ENCODE peak calls at places on chromosome 15, in six cellular contexts. L is HFFc6, O is astrocyte of the spinal cord, D is BJ, R is uterus, G is breast epithelium. U is an unnamed sample.

GRCh38 chr15:87211547-87211946 is 1045.0 kb downstream of the NTRK3 start:
- DNase-seq in G (no peak), D (no peak), R (no peak), O (no peak), L (no peak), U (no peak)

GRCh38 chr15:99014803-99015676 is 7.4 kb upstream of the PGPEP1L start:
- DNase-seq in D (peak; percentile 11), G (peak; percentile 65), L (peak; percentile 51), O (peak; percentile 66), R (peak; percentile 65), U (peak; percentile 90)

GRCh38 chr15:101481381-101481705 is 8.2 kb downstream of the PCSK6 start:
- DNase-seq in O (no peak), L (no peak), R (no peak), G (no peak), D (no peak), U (no peak)

GRCh38 chr15:101054116-101054515 is 135.0 kb downstream of the LRRK1 start:
- DNase-seq in O (no peak), L (no peak), G (no peak), R (no peak), D (no peak), U (no peak)

GRCh38 chr15:45268135-45268534 is 16.1 kb downstream of the SLC28A2 start:
- DNase-seq in R (no peak), D (no peak), G (no peak), O (no peak), L (no peak), U (no peak)

GRCh38 chr15:90142216-90143175 is 40.2 kb upstream of the IDH2 start:
- DNase-seq in O (no peak), D (no peak), R (no peak), G (no peak), L (no peak), U (no peak)

GRCh38 chr15:45429974-45430792 is 51.8 kb upstream of the GATM start:
- DNase-seq in O (peak; percentile 60), D (no peak), G (no peak), L (no peak), R (peak; percentile 54), U (peak; percentile 95)

GRCh38 chr15:100596792-100597191 is 5.2 kb downstream of the LINS1 start:
- DNase-seq in G (peak; percentile 76), R (peak; percentile 28), O (peak; percentile 36), L (no peak), D (no peak), U (no peak)

GRCh38 chr15:37616215-37616614 is 318.2 kb upstream of the TMCO5A start:
- DNase-seq in R (no peak), O (no peak), G (no peak), D (no peak), L (no peak), U (no peak)

GRCh38 chr15:37618368-37618767 is 316.1 kb upstream of the TMCO5A start:
- DNase-seq in L (peak; percentile 25), R (no peak), G (no peak), D (no peak), O (no peak), U (no peak)
- TF ChIP-seq CTCF in L (no peak), R (no peak), G (no peak), D (no peak), O (no peak), U (no peak)

GRCh38 chr15:85763157-85763556 is 31.6 kb downstream of the KLHL25 start:
- DNase-seq in D (no peak), O (no peak), R (no peak), G (no peak), L (no peak), U (no peak)
- TF ChIP-seq CTCF in D (no peak), O (no peak), R (no peak), G (no peak), L (no peak), U (no peak)

GRCh38 chr15:42593143-42593542 is 17.7 kb downstream of the STARD9 start:
- DNase-seq in O (no peak), G (no peak), D (no peak), L (no peak), R (peak; percentile 55), U (peak; percentile 61)

GRCh38 chr15:42595641-42596240 is 20.3 kb downstream of the STARD9 start:
- DNase-seq in O (no peak), G (no peak), D (no peak), R (no peak), L (no peak), U (no peak)

GRCh38 chr15:42590619-42591237 is 15.3 kb downstream of the STARD9 start:
- DNase-seq in D (no peak), O (no peak), G (no peak), L (no peak), R (no peak), U (no peak)

DNA sequence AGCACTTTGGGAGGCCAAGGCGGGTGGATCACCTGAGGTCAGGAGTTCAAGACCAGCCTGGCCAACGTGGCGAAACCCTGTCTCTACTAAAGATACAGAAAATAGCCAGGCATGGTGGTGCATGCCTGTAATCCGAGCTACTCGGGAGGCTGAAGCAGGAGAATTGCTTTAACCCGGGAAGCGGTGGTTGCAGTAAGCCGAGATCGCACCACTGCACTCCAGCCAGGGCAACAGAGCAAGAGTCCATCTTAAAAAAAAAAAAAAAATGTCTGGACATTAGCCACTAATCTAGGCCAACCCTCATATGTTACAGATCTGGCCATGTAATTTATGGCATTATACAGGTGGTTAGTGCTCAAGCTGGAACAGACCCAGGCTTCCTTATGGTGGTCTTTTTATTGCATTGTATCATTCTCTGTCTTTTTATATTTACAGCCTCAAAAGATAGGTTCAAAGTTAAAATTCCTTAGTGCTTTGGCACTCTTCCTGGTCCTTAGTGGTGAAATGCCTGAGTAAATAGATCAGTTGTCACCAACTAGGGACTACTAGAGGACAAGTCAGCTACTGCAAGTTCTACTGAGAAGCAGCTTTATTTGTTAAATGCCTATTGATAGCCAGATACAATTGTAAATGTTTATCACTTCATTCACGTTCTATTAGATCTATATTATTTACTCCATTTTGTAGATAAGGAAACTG is 16.0 kb downstream of the STARD9 start:
- DNase-seq in L (peak; percentile 67), D (no peak), R (no peak), G (no peak), O (peak; percentile 67), U (no peak)
- TF ChIP-seq CTCF in L (peak; percentile 69), D (peak; percentile 40), R (no peak), G (peak; percentile 16), O (peak; percentile 31), U (no peak)

DNA sequence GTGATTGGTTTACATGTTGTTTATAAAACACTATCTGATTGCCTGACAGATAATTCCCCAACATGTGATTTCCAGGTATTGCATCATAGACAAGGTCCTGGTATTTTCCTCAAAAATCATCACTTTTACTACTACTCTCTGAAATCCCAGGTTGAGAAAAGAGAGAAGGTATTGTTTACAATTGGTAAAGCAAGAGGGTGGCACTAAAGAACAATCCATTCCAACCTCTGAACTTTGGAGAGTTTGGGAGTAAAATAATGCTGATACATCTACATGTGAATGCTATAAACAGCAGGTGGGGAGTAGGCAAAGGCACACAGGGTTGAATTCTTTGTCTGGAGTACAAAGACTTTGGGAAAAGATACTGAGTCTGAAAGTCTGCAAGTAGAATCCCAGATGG is 134.2 kb downstream of the WDR72 start:
- DNase-seq in R (no peak), L (no peak), O (no peak), G (no peak), D (no peak), U (no peak)
- TF ChIP-seq CTCF in R (no peak), L (no peak), O (no peak), G (no peak), D (no peak), U (no peak)

DNA sequence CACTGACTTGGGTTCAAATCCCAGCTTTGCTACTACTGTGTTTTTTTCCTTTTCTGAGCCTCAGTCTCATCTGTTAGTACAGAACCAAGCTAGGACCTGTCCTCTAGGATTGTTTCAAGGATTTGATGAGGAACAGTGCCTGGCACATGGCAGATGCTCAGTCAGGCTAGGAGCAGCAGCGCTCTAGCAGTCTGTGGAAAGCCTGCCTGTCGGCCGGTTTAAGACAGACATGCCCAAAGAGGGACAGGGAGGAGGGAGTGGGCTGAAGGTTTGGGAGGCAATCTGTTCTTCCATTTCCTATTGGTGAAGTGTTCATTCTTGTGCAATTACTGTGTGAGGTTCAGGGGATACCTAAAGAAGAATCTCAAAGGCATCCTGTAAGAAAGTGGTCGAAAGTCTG is 35.1 kb upstream of the RGMA start:
- DNase-seq in O (no peak), G (no peak), L (no peak), R (no peak), D (no peak), U (no peak)
- TF ChIP-seq CTCF in O (no peak), G (no peak), L (no peak), R (no peak), D (no peak), U (no peak)

GRCh38 chr15:38564557-38565286 is at the start of gene RASGRP1:
- DNase-seq in G (peak; percentile 21), R (peak; percentile 41), D (no peak), L (peak; percentile 10), O (peak; percentile 41), U (peak; percentile 90)
- TF ChIP-seq CTCF in G (no peak), R (no peak), D (peak; percentile 38), L (no peak), O (peak; percentile 20), U (no peak)

DNA sequence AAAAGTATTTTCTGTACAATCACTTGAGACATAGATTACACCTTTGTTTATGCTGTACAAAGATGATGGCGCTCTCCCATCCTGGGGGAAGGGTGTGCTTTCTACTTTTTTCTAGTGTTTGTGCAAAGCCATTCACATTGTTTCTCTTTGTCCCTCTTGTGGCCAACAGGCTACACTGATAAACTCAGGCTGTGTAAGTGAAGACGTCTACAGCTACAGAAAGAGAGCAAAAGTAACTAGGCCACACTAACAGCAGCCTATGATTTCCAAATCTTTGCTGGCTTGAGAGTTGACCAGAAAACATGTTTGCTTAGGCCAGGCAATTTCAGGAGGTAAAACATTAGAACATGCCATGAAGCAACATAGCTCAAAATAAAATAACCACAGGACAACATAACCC is 75.1 kb downstream of the FOXB1 start:
- DNase-seq in O (no peak), G (no peak), D (no peak), R (no peak), L (no peak), U (no peak)
- TF ChIP-seq CTCF in O (peak; percentile 60), G (no peak), D (peak; percentile 28), R (no peak), L (peak; percentile 42), U (no peak)

U was measured in lower leg skin.